ENCODE peak calls at places on chromosomes 4 and X, in nine cellular contexts. D, L, K, Z, N, S, G, Y and M are unnamed samples.

GRCh38 chrX:2313864-2314646 is 186.7 kb downstream of the DHRSX start:
- DNase-seq in S (no peak), K (no peak), Y (no peak), N (no peak), L (no peak), D (no peak), G (no peak), Z (no peak), M (no peak)

GRCh38 chr4:85725727-85726170 is 250.8 kb downstream of the ARHGAP24 start:
- DNase-seq in D (no peak), G (no peak), L (no peak), S (no peak), Z (peak; percentile 40), Y (no peak), N (no peak), K (no peak), M (no peak)

GRCh38 chrX:1481636-1482529 is 29.2 kb upstream of the ASMTL start:
- DNase-seq in L (peak; percentile 76), D (peak; percentile 72), K (peak; percentile 57), N (no peak), S (peak; percentile 78), Y (peak; percentile 44), G (no peak), Z (peak; percentile 69), M (peak; percentile 85)

GRCh38 chr4:180617203-180617602 is 1626.0 kb upstream of the TENM3 start:
- DNase-seq in L (no peak), Y (no peak), S (no peak), Z (no peak), G (no peak), D (no peak), N (no peak), K (no peak), M (no peak)

GRCh38 chr4:38424171-38424871 is 239.7 kb upstream of the KLF3 start:
- DNase-seq in Z (no peak), S (no peak), N (no peak), G (no peak), K (peak; percentile 69), L (peak; percentile 67), Y (no peak), D (no peak), M (no peak)

GRCh38 chr4:2166253-2166652 is 75.7 kb downstream of the HAUS3 start:
- DNase-seq in L (no peak), G (no peak), Y (no peak), Z (no peak), K (no peak), N (no peak), D (no peak), S (no peak), M (no peak)

GRCh38 chrX:17801431-17801830 is 59.7 kb downstream of the RAI2 start:
- DNase-seq in K (no peak), D (no peak), Y (no peak), G (no peak), N (no peak), Z (no peak), L (no peak), S (no peak), M (no peak)

GRCh38 chr4:41883988-41884737 is 51.1 kb upstream of the TMEM33 start:
- DNase-seq in S (no peak), D (no peak), G (no peak), Y (no peak), N (no peak), Z (no peak), K (no peak), L (no peak), M (no peak)

GRCh38 chrX:133859336-133859735 is 126.1 kb downstream of the GPC3 start:
- DNase-seq in L (no peak), D (no peak), G (no peak), Z (no peak), S (no peak), Y (no peak), N (no peak), K (no peak), M (no peak)

GRCh38 chrX:154734101-154734781 is 16.6 kb downstream of the GAB3 start:
- DNase-seq in Y (no peak), K (no peak), G (no peak), Z (peak; percentile 18), N (no peak), D (no peak), L (no peak), S (no peak), M (peak; percentile 80)

GRCh38 chr4:141027421-141027820 is 105.8 kb downstream of the RNF150 start:
- DNase-seq in K (no peak), Z (no peak), D (no peak), N (no peak), S (no peak), Y (no peak), L (no peak), G (no peak), M (no peak)

GRCh38 chr4:15015170-15015569 is 12.9 kb downstream of the CPEB2 start:
- DNase-seq in G (no peak), Y (no peak), K (no peak), S (no peak), D (no peak), Z (no peak), L (no peak), N (no peak), M (no peak)
- TF ChIP-seq CTCF in G (no peak), Y (no peak), K (no peak), S (no peak), D (no peak), Z (no peak), L (no peak), N (no peak), M (no peak)

DNA sequence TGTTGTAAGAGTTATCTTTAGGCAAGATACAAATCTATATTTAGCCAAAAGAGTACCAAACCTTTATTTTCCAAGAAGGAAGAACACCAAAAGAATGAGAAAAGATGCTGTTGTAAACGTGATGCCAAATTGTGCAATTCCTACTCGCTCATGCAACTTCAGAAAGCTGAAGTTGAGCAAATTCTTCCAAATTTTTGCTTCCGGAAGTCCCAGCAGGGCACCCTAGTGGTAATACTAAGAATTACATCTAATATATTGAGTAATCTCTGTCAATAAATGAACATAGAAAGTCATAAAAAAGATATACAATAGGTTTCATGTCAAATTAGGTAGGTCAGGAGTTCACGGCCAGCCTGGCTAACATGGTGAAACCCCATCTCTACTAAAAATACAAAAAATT is 36.0 kb upstream of the SMARCAD1 start:
- DNase-seq in L (no peak), K (no peak), Z (no peak), S (no peak), G (no peak), N (no peak), Y (no peak), D (no peak), M (no peak)
- TF ChIP-seq CTCF in L (peak; percentile 75), K (no peak), Z (no peak), S (no peak), G (no peak), N (peak; percentile 25), Y (peak; percentile 14), D (no peak), M (peak; percentile 62)

DNA sequence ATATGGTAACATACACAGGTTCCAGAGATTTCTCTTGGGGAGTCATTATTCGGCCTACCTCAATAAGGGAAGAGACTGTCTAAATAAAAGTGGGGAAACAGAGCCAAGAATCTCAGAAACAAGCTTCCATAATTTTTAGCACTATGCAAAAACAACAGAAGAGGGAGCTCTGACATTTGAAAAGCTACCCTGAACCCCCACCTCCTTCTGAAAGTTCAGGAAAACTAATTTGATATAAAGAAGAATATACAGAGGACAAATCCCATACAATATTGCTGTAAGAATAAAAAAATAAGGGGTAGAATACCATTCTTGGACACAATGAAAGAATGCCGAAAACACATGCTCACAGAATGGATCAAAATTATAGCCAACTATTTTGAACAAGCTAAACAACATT is 14.3 kb upstream of the ZNF41 start:
- DNase-seq in L (no peak), N (no peak), S (no peak), Y (no peak), D (no peak), K (no peak), Z (no peak), G (no peak), M (no peak)
- TF ChIP-seq CTCF in L (no peak), N (no peak), S (no peak), Y (peak; percentile 46), D (no peak), K (no peak), Z (no peak), G (no peak), M (peak; percentile 53)

GRCh38 chr4:126223784-126224407 is 909.1 kb downstream of the FAT4 start:
- DNase-seq in Z (no peak), N (no peak), D (no peak), L (no peak), Y (no peak), K (no peak), S (no peak), G (no peak), M (no peak)
- TF ChIP-seq CTCF in Z (peak; percentile 16), N (peak; percentile 35), D (no peak), L (peak; percentile 67), Y (peak; percentile 73), K (no peak), S (peak; percentile 45), G (peak; percentile 30), M (peak; percentile 59)

DNA sequence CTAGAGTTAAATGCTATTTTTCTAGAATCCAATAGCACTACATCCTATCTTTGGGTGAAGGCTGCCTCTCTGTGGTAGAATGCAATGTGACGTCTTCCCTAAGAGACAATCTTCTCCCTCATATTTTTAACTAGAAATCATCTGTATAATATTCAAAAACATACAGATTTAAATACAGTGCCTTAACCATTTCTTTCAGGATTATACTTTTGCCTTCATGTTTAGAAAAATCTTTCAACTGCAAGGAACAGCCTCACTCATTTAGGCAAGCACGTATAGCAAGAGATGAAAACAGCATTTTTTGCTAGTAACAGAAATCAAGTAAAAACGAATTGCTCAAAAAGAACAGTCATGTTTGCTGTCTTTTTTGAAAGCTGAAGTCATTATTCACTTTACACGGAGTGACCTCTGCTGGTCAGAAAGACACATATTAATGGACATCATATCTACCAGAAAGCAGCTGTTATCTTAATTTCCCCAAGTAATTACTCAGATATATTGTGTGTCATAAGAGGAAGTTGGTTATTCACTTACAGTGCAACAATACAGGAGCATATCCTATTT is 422.3 kb downstream of the STPG2 start:
- DNase-seq in G (no peak), L (no peak), K (no peak), N (no peak), D (no peak), S (no peak), Z (no peak), Y (no peak), M (peak; percentile 59)
- TF ChIP-seq CTCF in G (no peak), L (no peak), K (no peak), N (no peak), D (no peak), S (no peak), Z (no peak), Y (no peak), M (peak; percentile 18)

DNA sequence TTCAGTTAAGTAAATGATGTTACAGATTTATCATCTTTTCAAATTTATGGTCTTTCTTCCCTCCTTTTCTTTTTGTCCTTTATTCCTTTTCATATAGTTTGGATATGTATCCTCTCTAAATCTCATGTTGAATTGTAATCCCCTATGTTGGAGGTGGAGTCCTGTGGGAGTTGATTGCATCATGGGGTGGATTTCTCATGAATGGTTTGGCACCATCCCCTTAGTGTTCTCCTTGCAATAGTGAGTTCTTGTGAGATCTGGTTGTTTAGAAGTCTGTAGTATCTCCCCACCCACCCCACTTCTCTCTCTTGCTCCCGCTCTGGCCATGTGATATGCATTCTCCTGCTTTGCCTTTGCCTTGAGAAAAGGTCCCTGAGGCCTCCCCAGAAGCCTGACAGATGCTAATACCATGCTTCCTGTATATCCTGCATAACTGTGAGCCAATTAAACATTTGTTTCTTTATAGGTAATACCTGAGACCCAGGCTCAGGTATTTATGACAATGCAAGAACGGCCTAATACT is 236.7 kb downstream of the PRDM5 start:
- DNase-seq in Z (no peak), N (no peak), G (no peak), Y (no peak), L (no peak), K (no peak), S (no peak), D (no peak), M (no peak)
- TF ChIP-seq CTCF in Z (no peak), N (no peak), G (no peak), Y (no peak), L (no peak), K (no peak), S (no peak), D (no peak), M (no peak)